ENCODE peak calls at places on chromosome 16, in four cellular contexts. F is endodermal cell, Y is cardiac muscle cell, W is tibial artery. R is an unnamed sample.
A peak's percentile ranks its signal among the peaks of the same experiment; 100 is the strongest.

GRCh38 chr16:6884002-6884401 is 448.6 kb upstream of the RBFOX1 start:
- DNase-seq in W (no peak), Y (no peak), F (no peak), R (no peak)

GRCh38 chr16:87037012-87037411 is 280.2 kb downstream of the C16orf95 start:
- DNase-seq in W (peak; percentile 35), Y (no peak), F (no peak), R (no peak)

GRCh38 chr16:87487361-87487924 is 5.4 kb downstream of the ZCCHC14 start:
- DNase-seq in W (peak; percentile 72), F (peak; percentile 85), Y (peak; percentile 30), R (peak; percentile 84)

GRCh38 chr16:53666816-53667415 is 36.7 kb downstream of the RPGRIP1L start:
- DNase-seq in F (no peak), W (no peak), Y (no peak), R (no peak)

GRCh38 chr16:10067406-10067805 is 114.8 kb downstream of the GRIN2A start:
- DNase-seq in W (no peak), F (no peak), Y (no peak), R (no peak)

GRCh38 chr16:74738134-74738541 is 36.5 kb downstream of the FA2H start:
- DNase-seq in W (no peak), Y (no peak), F (peak; percentile 61), R (no peak)

GRCh38 chr16:9159839-9160550 is 68.6 kb downstream of the HAPSTR1 start:
- DNase-seq in Y (peak; percentile 69), W (no peak), F (peak; percentile 95), R (no peak)

GRCh38 chr16:57258226-57258909 is 13.3 kb downstream of the ARL2BP start:
- DNase-seq in F (no peak), W (peak; percentile 51), Y (no peak), R (no peak)

GRCh38 chr16:85029413-85029794 is 1.8 kb downstream of the KIAA0513 start:
- DNase-seq in W (no peak), F (peak; percentile 61), Y (no peak), R (no peak)

GRCh38 chr16:15643453-15644305 is 725 bp upstream of the MARF1 start:
- DNase-seq in W (no peak), F (peak; percentile 47), Y (peak; percentile 69), R (no peak)

GRCh38 chr16:4892356-4893102 is 44.4 kb downstream of the PPL start:
- DNase-seq in F (no peak), W (no peak), Y (no peak), R (no peak)

GRCh38 chr16:47136101-47136820 is 7.5 kb downstream of the NETO2 start:
- DNase-seq in F (no peak), W (no peak), Y (no peak), R (no peak)

GRCh38 chr16:9160551-9160911 is 69.1 kb downstream of the HAPSTR1 start:
- DNase-seq in W (no peak), Y (no peak), F (no peak), R (no peak)

GRCh38 chr16:75289189-75289588 is 37.8 kb upstream of the BCAR1 start:
- DNase-seq in F (peak; percentile 79), W (no peak), Y (peak; percentile 26), R (no peak)

GRCh38 chr16:1917665-1918111 is 527 bp downstream of the HS3ST6 start:
- DNase-seq in F (no peak), W (no peak), Y (peak; percentile 30), R (no peak)

GRCh38 chr16:1918312-1918889 is at the start of gene HS3ST6:
- DNase-seq in Y (peak; percentile 48), W (no peak), F (peak; percentile 79), R (no peak)

GRCh38 chr16:1919680-1919998 is 1.4 kb upstream of the HS3ST6 start:
- DNase-seq in Y (no peak), W (no peak), F (no peak), R (no peak)

GRCh38 chr16:1920727-1921155 is 2.5 kb upstream of the HS3ST6 start:
- DNase-seq in F (peak; percentile 90), Y (peak; percentile 70), W (no peak), R (no peak)

DNA sequence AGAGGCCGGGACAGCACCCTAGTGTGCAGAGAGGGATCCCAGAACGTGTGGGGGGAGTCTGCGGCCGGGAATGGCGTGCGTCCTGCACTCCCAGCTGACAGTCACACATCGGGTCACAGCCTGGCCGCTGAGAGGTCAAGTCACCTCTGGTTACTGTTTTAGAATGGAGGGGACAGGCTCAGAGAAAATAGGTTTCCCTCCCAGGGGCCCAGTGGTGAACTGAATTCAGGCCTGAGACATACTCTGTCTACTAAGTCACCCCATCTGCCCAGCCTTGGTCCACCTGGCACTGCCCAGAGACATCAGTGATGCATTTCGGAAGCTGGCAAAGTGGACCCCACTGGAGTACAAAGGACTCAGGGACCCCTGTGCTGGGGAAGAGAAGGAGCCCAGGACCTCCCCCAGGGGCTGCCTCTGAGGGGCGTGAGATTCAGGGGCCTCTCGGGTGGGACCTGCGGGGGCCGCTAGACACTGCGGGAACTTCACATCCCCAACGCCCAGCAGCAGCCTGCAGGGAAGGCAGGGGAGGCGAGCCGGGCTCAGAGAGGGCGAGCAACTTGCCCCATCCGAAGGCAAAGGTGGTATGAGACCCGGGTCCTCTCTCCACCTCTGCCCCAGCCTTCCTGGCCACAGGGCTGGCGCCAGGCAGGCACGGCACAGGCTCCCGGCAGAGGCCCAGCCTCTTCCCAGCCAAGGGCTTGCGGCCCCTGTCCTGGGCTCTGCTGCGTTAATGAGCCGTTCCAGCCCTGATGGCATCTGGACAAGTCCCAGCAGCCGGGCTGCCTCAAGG is 870 bp upstream of the HS3ST6 start:
- DNase-seq in Y (no peak), W (no peak), F (peak; percentile 69), R (no peak)
- H3K27me3 ChIP-seq in Y (peaks cover 98% of the 10 kb centered on the region), W (peaks cover 98% of the 10 kb centered on the region), F (peaks cover 96% of the 10 kb centered on the region), R (peaks cover 33% of the 10 kb centered on the region)

DNA sequence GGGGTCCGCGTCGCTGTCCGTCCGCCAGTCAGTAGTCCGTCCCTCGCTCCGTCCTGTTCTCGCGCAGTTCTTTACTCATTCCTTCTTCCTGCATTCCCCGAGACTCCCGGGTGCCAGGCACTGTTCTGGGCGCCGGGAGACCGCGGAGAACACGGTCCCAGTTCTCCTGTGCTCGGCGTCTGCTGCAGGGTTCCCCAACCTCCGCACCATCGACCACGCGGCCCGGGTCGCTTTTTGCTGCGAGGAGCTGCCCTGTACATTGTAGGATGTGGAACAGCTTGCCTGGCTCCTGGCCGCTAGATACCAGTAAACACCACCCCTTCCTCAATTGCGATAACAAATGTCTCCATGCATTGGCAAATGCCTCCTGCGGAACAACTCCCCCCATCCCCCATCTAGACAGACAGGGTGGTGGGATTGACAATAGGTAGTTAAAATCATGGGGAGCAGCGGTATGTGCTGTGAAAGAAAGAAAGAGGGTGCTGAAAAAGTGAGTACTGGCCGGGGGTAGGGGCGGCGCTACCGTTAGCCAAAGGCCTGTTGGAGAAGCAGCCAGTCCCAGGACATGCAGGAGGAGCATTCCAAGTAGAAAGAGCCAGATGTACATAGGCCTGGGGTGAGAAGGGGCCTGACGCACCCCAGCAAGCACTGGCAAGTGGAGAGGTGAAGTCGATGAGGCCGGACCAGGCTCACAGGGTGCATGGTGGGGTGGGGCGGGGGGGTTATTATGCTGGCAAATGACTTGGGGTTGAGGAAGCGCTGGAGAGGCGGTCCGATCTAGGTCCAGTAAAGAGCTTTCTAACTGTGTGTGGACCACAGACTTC is 655 bp downstream of the TRAF7 start:
- DNase-seq in W (no peak), Y (peak; percentile 59), F (peak; percentile 73), R (peak; percentile 62)
- H3K27ac ChIP-seq in W (peak overlapping the region; percentile 78), Y (peak overlapping the region; percentile 63), F (peak overlapping the region; percentile 58), R (peak overlapping the region; percentile 76)

DNA sequence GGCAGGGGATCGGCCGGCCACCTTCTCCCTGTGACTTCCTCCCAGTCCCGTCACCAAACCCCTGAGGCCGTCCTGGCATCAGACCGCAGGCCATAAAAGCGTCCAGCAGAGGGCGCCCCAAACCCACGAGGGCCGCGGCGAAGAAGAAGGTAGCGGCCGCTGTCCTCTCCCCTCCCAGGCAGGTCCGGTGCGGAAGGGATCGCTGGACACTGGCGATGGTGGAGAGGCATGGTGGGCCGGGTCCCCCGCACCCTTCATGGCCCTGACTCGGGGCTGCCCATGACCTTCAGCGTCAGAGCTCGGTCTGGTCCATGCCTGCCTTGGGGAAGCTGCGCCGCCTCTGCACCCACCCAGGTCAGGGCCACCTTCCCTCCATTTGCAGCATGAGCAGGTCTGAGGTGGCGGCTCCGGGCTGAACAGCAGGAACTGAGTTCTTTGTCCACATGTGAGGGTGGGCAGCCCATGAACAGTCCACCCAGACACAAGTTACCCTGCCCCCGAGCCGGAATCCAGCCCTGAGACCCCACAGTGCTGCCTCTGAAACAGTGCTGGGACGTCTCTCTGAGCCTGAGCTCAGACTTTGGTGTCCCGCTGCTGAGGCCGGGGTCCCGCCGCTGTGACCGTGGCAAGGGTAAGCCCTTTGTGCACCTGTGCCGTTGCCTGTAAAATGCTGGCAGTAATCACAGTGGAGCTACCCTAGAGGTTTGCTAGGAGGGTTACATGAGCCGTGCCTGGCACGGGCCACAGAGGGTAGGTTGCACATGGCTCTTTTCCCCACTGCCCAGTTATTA is 40.8 kb upstream of the CMIP start:
- DNase-seq in Y (peak; percentile 90), F (peak; percentile 98), W (peak; percentile 87), R (peak; percentile 88)
- H3K4me1 ChIP-seq in Y (no peaks in the 10 kb centered on the region), F (no peaks in the 10 kb centered on the region), W (no peaks in the 10 kb centered on the region), R (peaks cover 10% of the 10 kb centered on the region)

GRCh38 chr16:88545781-88546180 is 24.4 kb upstream of the ZC3H18 start:
- DNase-seq in W (no peak), F (no peak), Y (no peak), R (no peak)
- H3K27me3 ChIP-seq in W (peaks cover 40% of the 10 kb centered on the region), F (peaks cover 36% of the 10 kb centered on the region), Y (peaks cover 25% of the 10 kb centered on the region), R (no peaks in the 10 kb centered on the region)

GRCh38 chr16:56246051-56246817 is 54.9 kb downstream of the GNAO1 start:
- DNase-seq in Y (peak; percentile 62), W (peak; percentile 59), F (no peak), R (no peak)
- H3K27ac ChIP-seq in Y (peak overlapping the region; percentile 82), W (no peak overlapping the region), F (no peak overlapping the region), R (peak overlapping the region; percentile 69)

GRCh38 chr16:48499822-48500440 is 110.0 kb downstream of the N4BP1 start:
- DNase-seq in F (no peak), W (peak; percentile 75), Y (no peak), R (peak; percentile 75)
- H3K4me1 ChIP-seq in F (no peaks in the 10 kb centered on the region), W (peaks cover 4% of the 10 kb centered on the region), Y (no peaks in the 10 kb centered on the region), R (no peaks in the 10 kb centered on the region)

GRCh38 chr16:23862556-23862955 is 26.8 kb downstream of the PRKCB start:
- DNase-seq in F (no peak), W (no peak), Y (no peak), R (no peak)
- H3K27me3 ChIP-seq in F (peaks cover 83% of the 10 kb centered on the region), W (peaks cover 2% of the 10 kb centered on the region), Y (peaks cover 22% of the 10 kb centered on the region), R (no peaks in the 10 kb centered on the region)

GRCh38 chr16:1998360-1998835 is 8.6 kb downstream of the SYNGR3 start:
- DNase-seq in F (no peak), Y (no peak), W (no peak), R (no peak)
- H3K27ac ChIP-seq in F (no peak overlapping the region), Y (no peak overlapping the region), W (no peak overlapping the region), R (no peak overlapping the region)

GRCh38 chr16:69108905-69109252 is 3.4 kb downstream of the HAS3 start:
- DNase-seq in Y (no peak), F (no peak), W (peak; percentile 39), R (no peak)
- H3K4me1 ChIP-seq in Y (no peaks in the 10 kb centered on the region), F (no peaks in the 10 kb centered on the region), W (peaks cover 13% of the 10 kb centered on the region), R (peaks cover 36% of the 10 kb centered on the region)

R was measured in right atrium auricular region.